ENCODE peak calls at places on chromosomes 2 and 18, in nine cellular contexts. R, V, B, O, A, C, T, F and S are unnamed samples.

GRCh38 chr2:72208225-72208624 is 60.6 kb upstream of the CYP26B1 start:
- ATAC-seq in A (no peak), B (no peak), F (no peak), O (no peak), V (no peak), R (no peak), T (no peak), C (no peak), S (no peak)

GRCh38 chr2:234725528-234726264 is 226.1 kb upstream of the SH3BP4 start:
- ATAC-seq in F (peak), O (no peak), B (no peak), A (no peak), V (no peak), C (no peak), R (no peak), T (no peak), S (no peak)

GRCh38 chr18:32310119-32310518 is 120.3 kb downstream of the MEP1B start:
- ATAC-seq in F (no peak), B (no peak), A (no peak), T (no peak), O (no peak), C (no peak), R (no peak), V (no peak), S (peak)

GRCh38 chr2:230877737-230878598 is 13.2 kb downstream of the ITM2C start:
- ATAC-seq in T (no peak), V (no peak), O (no peak), B (no peak), A (no peak), R (no peak), F (no peak), C (no peak), S (no peak)

GRCh38 chr2:158412206-158412605 is 44.3 kb downstream of the CCDC148 start:
- ATAC-seq in A (no peak), O (no peak), V (no peak), T (no peak), B (no peak), R (no peak), F (no peak), C (no peak), S (no peak)

GRCh38 chr18:34158881-34159690 is 65.6 kb downstream of the NOL4 start:
- ATAC-seq in O (peak), A (peak), T (no peak), B (peak), V (peak), C (no peak), R (no peak), F (no peak), S (peak)

GRCh38 chr2:207711750-207712487 is 479 bp downstream of the CCNYL1 start:
- ATAC-seq in B (peak), A (peak), F (peak), C (no peak), V (peak), T (peak), O (peak), R (peak), S (peak)

GRCh38 chr2:52931660-52932059 is 835.9 kb upstream of the CHAC2 start:
- ATAC-seq in R (no peak), V (no peak), C (no peak), O (peak), F (no peak), A (no peak), T (no peak), B (no peak), S (no peak)

GRCh38 chr2:224252601-224253000 is 149.3 kb downstream of the FAM124B start:
- ATAC-seq in C (no peak), O (no peak), R (no peak), F (no peak), A (no peak), B (no peak), T (no peak), V (no peak), S (no peak)

GRCh38 chr2:237997521-237997920 is 30.7 kb downstream of the UBE2F start:
- ATAC-seq in O (no peak), C (no peak), T (no peak), F (no peak), R (no peak), A (no peak), B (no peak), V (no peak), S (no peak)

GRCh38 chr2:10297950-10298349 is 4.8 kb upstream of the HPCAL1 start:
- ATAC-seq in B (no peak), C (no peak), O (no peak), T (peak), A (no peak), R (no peak), V (no peak), F (peak), S (peak)

GRCh38 chr2:102385522-102385921 is 29.9 kb downstream of the IL18R1 start:
- ATAC-seq in C (no peak), T (no peak), R (no peak), A (no peak), V (no peak), O (no peak), B (no peak), F (no peak), S (no peak)

DNA sequence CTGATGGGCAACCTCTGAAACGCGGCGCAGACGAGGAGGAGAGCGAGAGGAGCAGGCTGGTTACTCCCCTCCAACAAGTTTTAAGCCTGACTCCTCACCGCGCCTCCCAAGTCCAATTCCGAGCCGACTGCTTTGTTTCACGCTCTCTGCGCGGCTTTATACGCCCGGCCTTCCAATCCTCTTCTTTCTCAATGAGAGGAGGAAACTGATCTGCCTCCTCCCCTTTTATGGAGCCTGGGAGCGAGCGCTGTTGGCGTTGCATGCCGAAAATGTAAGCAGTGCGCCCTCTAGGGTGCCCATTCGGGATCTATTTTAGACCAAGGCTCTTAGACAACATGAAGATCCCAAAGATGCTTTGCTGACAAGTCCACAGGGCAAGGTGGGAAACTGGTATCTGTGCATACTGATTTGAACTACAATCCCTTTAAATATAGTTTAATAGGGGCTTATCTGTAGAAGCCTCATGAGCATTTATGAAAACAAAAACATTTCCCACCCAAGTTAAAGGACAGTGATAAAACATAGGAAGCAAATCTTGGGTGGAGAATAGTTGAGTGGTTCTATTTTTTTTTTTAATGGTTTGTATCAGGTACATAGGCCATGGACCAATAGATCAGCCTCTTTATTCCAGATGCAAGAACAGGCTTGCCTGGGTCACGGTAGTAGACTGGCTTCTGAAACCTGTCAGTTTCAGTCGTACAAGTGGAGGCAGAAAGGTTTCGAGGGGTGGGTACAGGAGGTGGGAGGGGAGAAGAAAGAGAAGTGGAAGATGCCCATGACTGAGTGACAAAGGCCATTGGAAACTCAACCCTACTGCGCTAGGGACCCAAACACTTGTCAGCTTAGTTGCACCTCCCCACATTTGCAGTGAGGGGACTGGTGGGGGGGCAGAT is at the start of gene RND3:
- ATAC-seq in B (peak), F (peak), A (peak), T (peak), C (peak), V (peak), R (peak), O (peak), S (peak)
- TF ChIP-seq POLR2A in B (no peak), F (peak), A (peak), T (peak), C (no peak), V (peak), R (no peak), O (no peak), S (peak)

DNA sequence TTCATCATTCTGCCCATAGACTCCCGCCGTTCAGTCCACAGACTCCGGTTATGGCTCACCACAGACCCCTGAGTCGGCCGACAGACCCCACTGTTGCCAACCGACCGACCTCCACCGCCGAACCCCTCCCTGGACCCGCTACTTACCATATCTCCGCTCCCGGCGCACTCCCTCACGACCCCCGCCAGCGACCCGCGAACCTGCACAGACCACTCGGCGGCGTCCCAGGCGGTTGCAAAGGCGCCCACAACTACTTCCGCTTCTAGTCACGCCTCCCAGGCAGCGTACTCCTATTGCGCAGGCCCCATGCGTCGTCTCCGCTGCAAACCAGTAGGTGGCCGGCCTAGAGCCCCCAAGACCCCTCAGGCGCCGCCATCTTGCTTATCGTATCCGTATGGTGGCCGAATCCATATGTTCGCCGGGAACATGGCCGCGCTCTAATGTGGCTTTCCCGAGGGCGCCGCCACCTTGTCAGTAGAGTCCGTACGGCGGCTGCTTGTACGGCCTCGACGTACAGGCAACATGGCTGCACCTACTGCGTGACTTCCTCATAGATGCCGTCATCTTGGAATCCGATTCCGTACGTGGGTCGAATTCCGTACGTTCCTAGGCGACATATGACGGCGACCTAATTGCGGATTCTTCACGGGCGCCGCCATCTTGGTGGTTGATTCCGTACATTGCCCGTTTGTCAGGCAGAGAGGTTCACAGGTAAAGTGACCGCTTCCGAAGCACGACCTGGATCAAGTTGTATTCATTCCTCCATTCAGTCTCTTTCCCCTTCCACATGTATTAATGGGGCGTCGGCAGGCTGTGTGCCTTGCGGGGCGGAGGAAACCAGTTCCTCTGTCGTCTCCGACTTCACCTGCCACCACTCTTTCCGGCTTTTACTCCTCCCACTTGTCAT is at the start of gene CXXC1:
- ATAC-seq in B (peak), V (peak), C (peak), T (peak), A (peak), O (peak), F (peak), R (peak), S (peak)
- TF ChIP-seq POLR2A in B (peak), V (peak), C (no peak), T (peak), A (peak), O (no peak), F (no peak), R (peak), S (peak)

DNA sequence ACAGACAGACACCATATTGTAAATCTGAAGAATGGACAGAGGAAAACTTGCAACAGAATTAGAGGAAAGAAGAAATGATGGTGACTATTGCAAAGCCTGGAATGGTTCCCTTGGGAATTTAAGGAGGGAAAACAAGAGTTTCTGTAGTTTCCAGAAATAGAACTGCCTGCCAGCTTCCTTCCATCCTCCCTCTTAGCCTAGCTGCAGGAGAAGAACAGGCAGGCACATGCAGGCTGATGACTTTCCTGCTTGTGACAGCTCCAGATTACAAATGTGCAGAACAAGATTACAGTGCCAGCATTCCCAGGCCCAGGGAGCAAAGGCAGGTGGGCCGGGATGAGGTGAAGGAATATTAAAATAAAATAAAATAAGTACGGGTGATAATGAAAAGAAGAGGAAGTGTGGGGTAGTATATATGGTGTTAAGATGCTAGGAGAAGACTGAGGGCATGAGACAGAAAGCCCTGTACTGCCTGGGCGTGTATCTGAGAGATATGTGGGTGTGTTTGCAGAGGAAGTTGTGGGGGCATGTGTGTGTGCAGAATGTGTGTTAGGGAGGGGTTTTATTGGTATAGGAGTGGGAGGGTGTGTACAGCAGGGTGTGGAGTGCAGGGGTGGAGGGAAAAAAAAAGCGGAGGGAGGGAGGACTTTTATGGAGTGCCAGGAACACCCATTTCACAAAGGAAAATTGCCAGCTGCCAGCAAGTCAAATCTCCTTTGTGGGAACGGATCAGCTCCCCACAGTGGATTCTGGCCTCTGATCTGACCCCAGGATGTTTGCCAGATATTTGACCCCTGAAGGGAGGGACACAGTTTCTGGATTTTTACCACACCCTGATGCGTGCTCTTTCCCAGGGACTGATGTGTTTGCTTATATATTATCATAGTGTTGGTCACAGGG is 43.9 kb upstream of the NEMP2 start:
- ATAC-seq in F (peak), B (peak), T (peak), V (peak), A (peak), R (peak), O (no peak), C (peak), S (peak)
- TF ChIP-seq POLR2A in F (no peak), B (no peak), T (no peak), V (no peak), A (no peak), R (no peak), O (no peak), C (no peak), S (no peak)

GRCh38 chr2:100321181-100321880 is 970 bp downstream of the LONRF2 start:
- ATAC-seq in F (no peak), R (peak), B (peak), A (peak), T (peak), C (peak), V (peak), O (no peak), S (peak)
- TF ChIP-seq POLR2A in F (no peak), R (no peak), B (no peak), A (peak), T (peak), C (no peak), V (peak), O (no peak), S (peak)

GRCh38 chr2:62163834-62164233 is 32.1 kb upstream of the B3GNT2 start:
- ATAC-seq in V (no peak), T (no peak), R (peak), C (peak), B (no peak), F (no peak), O (no peak), A (no peak), S (no peak)
- TF ChIP-seq POLR2A in V (no peak), T (no peak), R (no peak), C (no peak), B (no peak), F (no peak), O (no peak), A (no peak), S (no peak)

DNA sequence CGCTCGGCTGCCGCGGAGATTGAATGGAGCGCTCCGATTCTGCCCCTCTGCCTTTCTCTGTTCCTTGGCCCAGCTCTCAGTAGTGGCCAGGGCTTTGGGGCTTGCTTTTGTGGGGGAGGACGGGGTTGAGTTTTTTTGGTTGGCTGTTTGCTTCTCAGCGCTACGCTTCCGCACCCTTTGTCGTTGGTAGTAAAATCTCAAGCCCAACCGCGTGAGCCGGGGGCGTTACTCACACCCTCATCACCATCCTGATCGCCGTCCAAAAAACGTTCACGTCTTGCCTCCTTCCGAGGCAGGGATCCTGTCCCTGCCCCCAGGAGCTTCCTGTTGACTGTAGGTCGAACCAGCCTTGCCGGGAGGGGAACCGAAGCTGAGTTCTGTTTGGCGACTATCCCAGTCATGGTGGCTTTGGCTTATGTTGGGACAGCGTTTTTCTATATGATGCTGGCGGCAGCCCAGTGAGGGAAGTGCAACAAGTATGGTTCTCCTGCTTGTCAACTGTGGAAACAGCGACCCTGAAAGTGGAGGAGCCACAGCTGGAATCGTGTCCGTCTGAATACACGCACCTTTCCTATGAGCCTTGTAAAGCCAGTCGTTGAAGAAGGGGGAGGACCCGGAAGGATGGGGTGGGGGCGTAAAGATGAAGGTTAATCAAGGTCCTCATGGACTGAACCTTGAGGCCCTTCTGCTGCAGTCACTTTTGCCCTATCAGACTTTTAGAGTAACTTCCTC is 797 bp upstream of the YES1 start:
- ATAC-seq in C (peak), A (peak), R (peak), V (peak), B (peak), F (peak), O (peak), T (peak), S (peak)
- TF ChIP-seq POLR2A in C (no peak), A (no peak), R (peak), V (peak), B (peak), F (no peak), O (peak), T (no peak), S (no peak)

GRCh38 chr2:168188011-168188410 is 59.4 kb downstream of the STK39 start:
- ATAC-seq in A (no peak), B (no peak), V (no peak), O (no peak), T (no peak), C (peak), F (no peak), R (no peak), S (no peak)

GRCh38 chr2:168183308-168183997 is 63.9 kb downstream of the STK39 start:
- ATAC-seq in C (no peak), R (no peak), A (no peak), T (no peak), O (no peak), F (peak), B (no peak), V (peak), S (no peak)

GRCh38 chr2:168184896-168185513 is 62.4 kb downstream of the STK39 start:
- ATAC-seq in O (no peak), T (no peak), C (no peak), V (no peak), R (no peak), B (no peak), F (no peak), A (no peak), S (no peak)

GRCh38 chr2:168185583-168186274 is 61.7 kb downstream of the STK39 start:
- ATAC-seq in O (no peak), R (no peak), C (no peak), V (no peak), A (no peak), T (no peak), F (no peak), B (peak), S (no peak)

GRCh38 chr2:168186452-168186851 is 60.9 kb downstream of the STK39 start:
- ATAC-seq in R (no peak), B (no peak), T (no peak), O (no peak), C (no peak), A (no peak), V (no peak), F (no peak), S (no peak)
- TF ChIP-seq POLR2A in R (no peak), B (no peak), T (no peak), O (no peak), C (no peak), A (no peak), V (no peak), F (no peak), S (no peak)